ENCODE peak calls at places on chromosomes 1 and 21, in five cellular contexts. N is pancreas; T is H54; I is stimulated activated naive B cell treated with anti-CD40 and anti-IgM and Interleukin-4, amounts not matched to agents 10 μg/mL and 1 μg/mL and 100 μg/mL, for 72 hours; U is caudate nucleus. V is an unnamed sample.
A peak's percentile ranks its signal among the peaks of the same experiment; 100 is the strongest.

GRCh38 chr1:32992489-32993214 is 28.0 kb upstream of the RNF19B start:
- DNase-seq in U (no peak), N (no peak), T (peak; percentile 84), I (peak; percentile 92), V (peak; percentile 80)

GRCh38 chr1:98323906-98324358 is 337.6 kb upstream of the SNX7 start:
- DNase-seq in T (no peak), I (no peak), U (no peak), N (no peak), V (no peak)

GRCh38 chr1:84481317-84481716 is 2.3 kb downstream of the RPF1 start:
- DNase-seq in I (no peak), U (no peak), T (no peak), N (no peak), V (no peak)

GRCh38 chr21:25273945-25274344 is 333.3 kb downstream of the MRPL39 start:
- DNase-seq in N (no peak), T (no peak), I (no peak), U (no peak), V (no peak)

GRCh38 chr1:245579881-245580280 is 425.1 kb downstream of the KIF26B start:
- DNase-seq in I (no peak), U (no peak), T (no peak), N (no peak), V (no peak)

GRCh38 chr1:194975913-194976312 is 1632.3 kb downstream of the KCNT2 start:
- DNase-seq in U (no peak), N (no peak), I (no peak), T (peak; percentile 1), V (no peak)

GRCh38 chr1:89587728-89588127 is 45.2 kb upstream of the LRRC8C start:
- DNase-seq in U (no peak), T (no peak), N (no peak), I (no peak), V (no peak)

GRCh38 chr1:33334081-33334552 is 13.2 kb upstream of the A3GALT2 start:
- DNase-seq in T (no peak), N (no peak), U (no peak), I (no peak), V (no peak)

GRCh38 chr1:109514846-109515245 is 5.3 kb upstream of the AMIGO1 start:
- DNase-seq in I (no peak), U (no peak), N (no peak), T (no peak), V (no peak)

GRCh38 chr1:180234369-180235076 is 4.5 kb downstream of the LHX4 start:
- DNase-seq in I (no peak), U (no peak), N (no peak), T (no peak), V (no peak)

GRCh38 chr1:220198186-220199005 is 73.9 kb downstream of the RAB3GAP2 start:
- DNase-seq in I (no peak), N (no peak), U (no peak), T (no peak), V (no peak)

GRCh38 chr1:14113841-14114567 is 414.0 kb downstream of the PRDM2 start:
- DNase-seq in N (peak; percentile 26), T (peak; percentile 37), U (peak; percentile 51), I (peak; percentile 3), V (peak; percentile 10)

GRCh38 chr21:42760977-42761751 is 107.7 kb downstream of the PDE9A start:
- DNase-seq in U (no peak), N (no peak), T (no peak), I (no peak), V (no peak)

GRCh38 chr1:25443030-25443699 is 12.5 kb downstream of the MACO1 start:
- DNase-seq in T (no peak), U (no peak), I (no peak), N (no peak), V (no peak)

GRCh38 chr1:20052386-20052785 is 17.6 kb upstream of the PLA2G5 start:
- DNase-seq in N (no peak), T (no peak), U (no peak), I (no peak), V (no peak)

GRCh38 chr1:57086141-57086540 is 120.3 kb upstream of the C8B start:
- DNase-seq in U (no peak), N (no peak), I (no peak), T (no peak), V (no peak)

GRCh38 chr1:195951313-195951712 is 656.9 kb downstream of the KCNT2 start:
- DNase-seq in T (no peak), N (no peak), U (no peak), I (no peak), V (no peak)

GRCh38 chr1:15210651-15211390 is 36.2 kb upstream of the FHAD1 start:
- DNase-seq in U (no peak), T (no peak), I (no peak), N (no peak), V (no peak)

GRCh38 chr1:22250724-22251123 is 107.8 kb upstream of the WNT4 start:
- DNase-seq in U (no peak), N (no peak), I (no peak), T (no peak), V (no peak)

GRCh38 chr1:178098262-178098661 is 4.4 kb downstream of the RASAL2 start:
- DNase-seq in T (no peak), N (no peak), U (no peak), I (no peak), V (no peak)

GRCh38 chr1:13836631-13837030 is 136.6 kb downstream of the PRDM2 start:
- DNase-seq in I (no peak), U (no peak), N (no peak), T (no peak), V (no peak)

GRCh38 chr1:9180077-9180819 is 51.3 kb upstream of the GPR157 start:
- DNase-seq in U (no peak), T (peak; percentile 71), I (no peak), N (no peak), V (no peak)

GRCh38 chr1:247331172-247331525 is 518 bp downstream of the ZNF496 start:
- DNase-seq in T (peak; percentile 86), N (peak; percentile 72), I (peak; percentile 64), U (no peak), V (peak; percentile 82)

GRCh38 chr1:19344372-19344810 is 32.3 kb downstream of the SLC66A1 start:
- DNase-seq in I (no peak), T (peak; percentile 40), N (peak; percentile 25), U (no peak), V (peak; percentile 65)

GRCh38 chr1:54577612-54578011 is 29.6 kb downstream of the ACOT11 start:
- DNase-seq in U (no peak), I (no peak), N (peak; percentile 63), T (no peak), V (no peak)